ENCODE peak calls at places on chromosome 18, in nine cellular contexts. One of them, this sample, is unnamed.

GRCh38 chr18:3683483-3683882 is 233.5 kb downstream of the TGIF1 start:
- DNase-seq in activated B cell treated with CpG ODN at 0.5 μM for 24 hours: no peak
- DNase-seq in WTC11: no peak
- DNase-seq in NCI-H1092 treated with DMSO at 0.1 percent for 48 hours: no peak
- DNase-seq in LoVo: no peak
- DNase-seq in fibroblast of lung: no peak
- DNase-seq in Kasumi-1: no peak
- DNase-seq in T-helper 9 cell: no peak
- DNase-seq in endothelial cell: no peak
- DNase-seq in this sample: no peak

GRCh38 chr18:75072672-75073371 is 136.1 kb downstream of the PTGR3 start:
- DNase-seq in activated B cell treated with CpG ODN at 0.5 μM for 24 hours: no peak
- DNase-seq in WTC11: no peak
- DNase-seq in NCI-H1092 treated with DMSO at 0.1 percent for 48 hours: no peak
- DNase-seq in LoVo: no peak
- DNase-seq in fibroblast of lung: no peak
- DNase-seq in Kasumi-1: no peak
- DNase-seq in T-helper 9 cell: no peak
- DNase-seq in endothelial cell: no peak
- DNase-seq in this sample: no peak

GRCh38 chr18:73688851-73689659 is 458.6 kb downstream of the FBXO15 start:
- DNase-seq in activated B cell treated with CpG ODN at 0.5 μM for 24 hours: no peak
- DNase-seq in WTC11: no peak
- DNase-seq in NCI-H1092 treated with DMSO at 0.1 percent for 48 hours: no peak
- DNase-seq in LoVo: no peak
- DNase-seq in fibroblast of lung: peak
- DNase-seq in Kasumi-1: no peak
- DNase-seq in T-helper 9 cell: no peak
- DNase-seq in endothelial cell: no peak
- DNase-seq in this sample: no peak

GRCh38 chr18:13381907-13382682 is 163.5 kb downstream of the LDLRAD4 start:
- DNase-seq in activated B cell treated with CpG ODN at 0.5 μM for 24 hours: no peak
- DNase-seq in WTC11: no peak
- DNase-seq in NCI-H1092 treated with DMSO at 0.1 percent for 48 hours: peak
- DNase-seq in LoVo: no peak
- DNase-seq in fibroblast of lung: peak
- DNase-seq in Kasumi-1: no peak
- DNase-seq in T-helper 9 cell: peak
- DNase-seq in endothelial cell: peak
- DNase-seq in this sample: peak

GRCh38 chr18:75097491-75098225 is 111.3 kb downstream of the PTGR3 start:
- DNase-seq in activated B cell treated with CpG ODN at 0.5 μM for 24 hours: no peak
- DNase-seq in WTC11: no peak
- DNase-seq in NCI-H1092 treated with DMSO at 0.1 percent for 48 hours: no peak
- DNase-seq in LoVo: no peak
- DNase-seq in fibroblast of lung: no peak
- DNase-seq in Kasumi-1: no peak
- DNase-seq in T-helper 9 cell: no peak
- DNase-seq in endothelial cell: no peak
- DNase-seq in this sample: no peak

GRCh38 chr18:40769786-40770185 is 1185.2 kb upstream of the PIK3C3 start:
- DNase-seq in activated B cell treated with CpG ODN at 0.5 μM for 24 hours: no peak
- DNase-seq in WTC11: no peak
- DNase-seq in NCI-H1092 treated with DMSO at 0.1 percent for 48 hours: no peak
- DNase-seq in LoVo: no peak
- DNase-seq in fibroblast of lung: no peak
- DNase-seq in Kasumi-1: no peak
- DNase-seq in T-helper 9 cell: no peak
- DNase-seq in endothelial cell: no peak
- DNase-seq in this sample: no peak

GRCh38 chr18:59437851-59438250 is 78.8 kb upstream of the LMAN1 start:
- DNase-seq in activated B cell treated with CpG ODN at 0.5 μM for 24 hours: no peak
- DNase-seq in WTC11: no peak
- DNase-seq in NCI-H1092 treated with DMSO at 0.1 percent for 48 hours: no peak
- DNase-seq in LoVo: no peak
- DNase-seq in fibroblast of lung: no peak
- DNase-seq in Kasumi-1: no peak
- DNase-seq in T-helper 9 cell: no peak
- DNase-seq in endothelial cell: no peak
- DNase-seq in this sample: no peak

GRCh38 chr18:26405190-26405781 is 143.1 kb downstream of the KCTD1 start:
- DNase-seq in activated B cell treated with CpG ODN at 0.5 μM for 24 hours: no peak
- DNase-seq in WTC11: peak
- DNase-seq in NCI-H1092 treated with DMSO at 0.1 percent for 48 hours: peak
- DNase-seq in LoVo: peak
- DNase-seq in fibroblast of lung: peak
- DNase-seq in Kasumi-1: peak
- DNase-seq in T-helper 9 cell: no peak
- DNase-seq in endothelial cell: no peak
- DNase-seq in this sample: no peak

GRCh38 chr18:63480892-63481291 is 4.1 kb downstream of the SERPINB5 start:
- DNase-seq in activated B cell treated with CpG ODN at 0.5 μM for 24 hours: no peak
- DNase-seq in WTC11: no peak
- DNase-seq in NCI-H1092 treated with DMSO at 0.1 percent for 48 hours: no peak
- DNase-seq in LoVo: no peak
- DNase-seq in fibroblast of lung: no peak
- DNase-seq in Kasumi-1: no peak
- DNase-seq in T-helper 9 cell: no peak
- DNase-seq in endothelial cell: no peak
- DNase-seq in this sample: no peak

This sample was measured in T follicular helper cell.